ENCODE peak calls at places on chromosomes 11 and 22, in six cellular contexts. One of them, this sample, is unnamed. For H3K27me3, the result is how much of the 10 kb centered on the place peaks cover.

GRCh38 chr22:43734370-43735005 is 77.6 kb downstream of the EFCAB6 start:
- DNase-seq in Panc1: no peak
- DNase-seq in CD8-positive, alpha-beta memory T cell: no peak
- DNase-seq in suprapubic skin: no peak
- DNase-seq in fibroblast of lung: no peak
- DNase-seq in mammary epithelial cell: no peak
- DNase-seq in this sample: no peak

GRCh38 chr11:9943346-9944110 is 279.7 kb downstream of the SWAP70 start:
- DNase-seq in mammary epithelial cell: peak
- DNase-seq in suprapubic skin: no peak
- DNase-seq in fibroblast of lung: peak
- DNase-seq in Panc1: no peak
- DNase-seq in CD8-positive, alpha-beta memory T cell: no peak
- DNase-seq in this sample: no peak

GRCh38 chr22:23007823-23008222 is 62.5 kb upstream of the GNAZ start:
- DNase-seq in CD8-positive, alpha-beta memory T cell: no peak
- DNase-seq in suprapubic skin: no peak
- DNase-seq in mammary epithelial cell: no peak
- DNase-seq in fibroblast of lung: no peak
- DNase-seq in Panc1: no peak
- DNase-seq in this sample: no peak

GRCh38 chr22:42229455-42230149 is 40.9 kb downstream of the TCF20 start:
- DNase-seq in Panc1: no peak
- DNase-seq in mammary epithelial cell: peak
- DNase-seq in suprapubic skin: no peak
- DNase-seq in fibroblast of lung: peak
- DNase-seq in CD8-positive, alpha-beta memory T cell: no peak
- DNase-seq in this sample: no peak

GRCh38 chr11:47186076-47186936 is at the start of gene PACSIN3:
- DNase-seq in suprapubic skin: no peak
- DNase-seq in CD8-positive, alpha-beta memory T cell: peak
- DNase-seq in Panc1: no peak
- DNase-seq in mammary epithelial cell: peak
- DNase-seq in fibroblast of lung: peak
- DNase-seq in this sample: no peak

GRCh38 chr22:38706101-38706884 is 549 bp downstream of the GTPBP1 start:
- DNase-seq in CD8-positive, alpha-beta memory T cell: peak
- DNase-seq in suprapubic skin: no peak
- DNase-seq in mammary epithelial cell: peak
- DNase-seq in Panc1: no peak
- DNase-seq in fibroblast of lung: peak
- DNase-seq in this sample: no peak

GRCh38 chr11:110565344-110565684 is 135.6 kb downstream of the FDX1 start:
- DNase-seq in Panc1: no peak
- DNase-seq in mammary epithelial cell: no peak
- DNase-seq in suprapubic skin: no peak
- DNase-seq in fibroblast of lung: peak
- DNase-seq in CD8-positive, alpha-beta memory T cell: no peak
- DNase-seq in this sample: no peak

GRCh38 chr11:64869571-64870175 is 8.7 kb downstream of the EHD1 start:
- DNase-seq in CD8-positive, alpha-beta memory T cell: no peak
- DNase-seq in suprapubic skin: no peak
- DNase-seq in Panc1: no peak
- DNase-seq in mammary epithelial cell: no peak
- DNase-seq in fibroblast of lung: no peak
- DNase-seq in this sample: no peak

DNA sequence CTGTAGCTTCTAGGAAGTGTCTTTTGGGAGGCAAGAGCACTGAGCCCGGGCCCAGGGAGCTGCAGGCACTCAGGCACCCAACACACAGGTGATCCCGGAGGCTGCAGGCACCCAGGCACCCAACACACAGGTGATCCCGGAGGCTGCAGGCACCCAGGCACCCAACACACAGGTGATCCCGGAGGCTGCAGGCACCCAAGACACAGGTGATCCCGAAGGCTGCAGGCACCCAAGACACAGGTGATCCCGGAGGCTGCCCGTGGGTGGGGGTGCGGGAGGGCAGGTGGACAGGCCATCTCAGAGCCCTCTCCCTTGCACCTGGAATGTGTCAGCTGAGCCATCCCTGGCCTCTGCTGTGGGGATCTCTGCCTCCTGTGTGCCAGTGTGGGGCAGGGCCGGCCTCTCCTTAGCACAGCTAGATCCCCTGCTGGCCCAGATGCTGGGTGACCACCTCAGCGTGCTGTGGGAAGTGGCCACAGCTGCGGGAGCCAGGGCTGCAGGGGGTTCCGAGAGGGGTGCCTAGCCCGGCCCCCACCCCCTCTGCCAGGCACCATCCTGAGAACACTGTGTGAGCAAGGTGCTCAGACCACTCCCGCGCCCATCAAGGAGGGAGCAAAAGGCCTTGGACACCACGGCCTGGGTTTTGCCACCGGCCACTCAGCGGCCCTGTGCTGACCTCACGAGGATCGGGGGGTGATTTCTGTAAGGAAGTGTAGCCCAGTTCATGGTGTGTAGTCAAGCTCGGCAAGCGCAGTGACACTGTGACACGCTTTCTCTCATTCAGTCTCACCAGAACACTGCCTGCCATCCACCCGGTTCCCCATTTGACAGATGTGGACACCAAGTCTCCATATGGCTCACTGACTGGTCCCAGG is 14.2 kb downstream of the MRGPRG start:
- DNase-seq in mammary epithelial cell: no peak
- DNase-seq in suprapubic skin: no peak
- DNase-seq in CD8-positive, alpha-beta memory T cell: no peak
- DNase-seq in fibroblast of lung: no peak
- DNase-seq in Panc1: no peak
- DNase-seq in this sample: no peak
- H3K27me3 ChIP-seq in mammary epithelial cell: under half
- H3K27me3 ChIP-seq in suprapubic skin: half or more
- H3K27me3 ChIP-seq in CD8-positive, alpha-beta memory T cell: under half
- H3K27me3 ChIP-seq in fibroblast of lung: under half
- H3K27me3 ChIP-seq in Panc1: under half
- H3K27me3 ChIP-seq in this sample: under half

GRCh38 chr22:31177420-31178162 is 17.6 kb downstream of the RNF185 start:
- DNase-seq in Panc1: no peak
- DNase-seq in fibroblast of lung: peak
- DNase-seq in CD8-positive, alpha-beta memory T cell: no peak
- DNase-seq in mammary epithelial cell: peak
- DNase-seq in suprapubic skin: no peak
- DNase-seq in this sample: peak

GRCh38 chr22:31170971-31171370 is 11.0 kb downstream of the RNF185 start:
- DNase-seq in CD8-positive, alpha-beta memory T cell: no peak
- DNase-seq in mammary epithelial cell: no peak
- DNase-seq in fibroblast of lung: no peak
- DNase-seq in Panc1: no peak
- DNase-seq in suprapubic skin: no peak
- DNase-seq in this sample: no peak

GRCh38 chr22:31176923-31177322 is 16.9 kb downstream of the RNF185 start:
- DNase-seq in fibroblast of lung: no peak
- DNase-seq in suprapubic skin: no peak
- DNase-seq in Panc1: no peak
- DNase-seq in mammary epithelial cell: no peak
- DNase-seq in CD8-positive, alpha-beta memory T cell: no peak
- DNase-seq in this sample: no peak

GRCh38 chr22:31178859-31179258 is 18.9 kb downstream of the RNF185 start:
- DNase-seq in suprapubic skin: no peak
- DNase-seq in mammary epithelial cell: no peak
- DNase-seq in CD8-positive, alpha-beta memory T cell: no peak
- DNase-seq in Panc1: no peak
- DNase-seq in fibroblast of lung: no peak
- DNase-seq in this sample: no peak

GRCh38 chr22:31173386-31174145 is 13.6 kb downstream of the RNF185 start:
- DNase-seq in fibroblast of lung: peak
- DNase-seq in CD8-positive, alpha-beta memory T cell: no peak
- DNase-seq in suprapubic skin: no peak
- DNase-seq in mammary epithelial cell: peak
- DNase-seq in Panc1: peak
- DNase-seq in this sample: peak
- H3K4me3 ChIP-seq in fibroblast of lung: no peak
- H3K4me3 ChIP-seq in CD8-positive, alpha-beta memory T cell: no peak
- H3K4me3 ChIP-seq in suprapubic skin: no peak
- H3K4me3 ChIP-seq in mammary epithelial cell: no peak
- H3K4me3 ChIP-seq in Panc1: no peak
- H3K4me3 ChIP-seq in this sample: no peak

GRCh38 chr11:15710593-15711260 is 596.0 kb downstream of the INSC start:
- DNase-seq in mammary epithelial cell: no peak
- DNase-seq in CD8-positive, alpha-beta memory T cell: no peak
- DNase-seq in fibroblast of lung: no peak
- DNase-seq in Panc1: no peak
- DNase-seq in suprapubic skin: no peak
- DNase-seq in this sample: no peak
- H3K27ac ChIP-seq in mammary epithelial cell: no peak
- H3K27ac ChIP-seq in CD8-positive, alpha-beta memory T cell: no peak
- H3K27ac ChIP-seq in fibroblast of lung: no peak
- H3K27ac ChIP-seq in Panc1: no peak
- H3K27ac ChIP-seq in suprapubic skin: no peak
- H3K27ac ChIP-seq in this sample: peak

DNA sequence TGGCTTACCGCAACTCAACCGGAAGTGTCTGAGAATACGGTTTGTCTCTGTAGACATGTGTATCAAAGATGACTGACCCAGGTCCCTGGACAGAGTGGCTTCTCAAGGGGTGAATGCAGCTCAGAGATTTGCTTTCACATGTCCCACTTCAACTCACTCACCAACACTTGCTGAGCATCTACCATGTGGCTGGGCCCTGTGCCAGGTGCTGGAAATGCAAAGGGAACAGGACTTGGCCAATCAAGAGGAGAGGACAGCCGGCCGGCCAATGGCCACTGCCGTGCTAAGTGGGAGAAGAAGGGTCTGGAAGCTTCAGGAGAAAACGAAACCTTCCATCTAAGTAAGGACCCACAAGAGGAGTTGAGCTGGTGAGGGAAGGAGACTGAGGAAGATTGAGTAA is 151.3 kb downstream of the CEP164 start:
- DNase-seq in suprapubic skin: no peak
- DNase-seq in fibroblast of lung: no peak
- DNase-seq in CD8-positive, alpha-beta memory T cell: no peak
- DNase-seq in mammary epithelial cell: no peak
- DNase-seq in Panc1: no peak
- DNase-seq in this sample: no peak
- H3K27me3 ChIP-seq in suprapubic skin: under half
- H3K27me3 ChIP-seq in fibroblast of lung: under half
- H3K27me3 ChIP-seq in CD8-positive, alpha-beta memory T cell: under half
- H3K27me3 ChIP-seq in mammary epithelial cell: under half
- H3K27me3 ChIP-seq in Panc1: under half
- H3K27me3 ChIP-seq in this sample: under half